ENCODE peak calls at places on chromosomes 6 and 20, in seven cellular contexts. Z is neural progenitor cell, N is lung, C is mesendoderm, W is tibial artery, F is cardiac muscle cell, K is transverse colon. O is an unnamed sample. For H3K4me1, the result is how much of the 10 kb centered on the place peaks cover.

GRCh38 chr20:8007490-8007889 is 12.1 kb downstream of the TMX4 start:
- DNase-seq in Z (no peak), N (no peak), C (peak), W (no peak), F (no peak), K (no peak), O (no peak)

GRCh38 chr6:45001663-45002062 is 326.5 kb upstream of the RUNX2 start:
- DNase-seq in Z (no peak), N (no peak), C (no peak), W (no peak), F (no peak), K (no peak), O (no peak)

GRCh38 chr20:63126876-63127699 is 88.8 kb downstream of the YTHDF1 start:
- DNase-seq in Z (no peak), N (no peak), C (no peak), W (no peak), F (no peak), K (no peak), O (no peak)

GRCh38 chr6:3205913-3206312 is 21.5 kb downstream of the TUBB2B start:
- DNase-seq in Z (no peak), N (no peak), C (no peak), W (no peak), F (peak), K (no peak), O (no peak)

GRCh38 chr6:154386848-154387717 is 30.5 kb upstream of the IPCEF1 start:
- DNase-seq in Z (no peak), N (no peak), C (no peak), W (no peak), F (peak), K (no peak), O (no peak)

GRCh38 chr6:12602951-12603710 is 113.4 kb upstream of the PHACTR1 start:
- DNase-seq in Z (peak), N (no peak), C (peak), W (peak), F (peak), K (peak), O (peak)

GRCh38 chr6:136567688-136568087 is 17.5 kb upstream of the MAP7 start:
- DNase-seq in Z (no peak), N (no peak), C (no peak), W (no peak), F (no peak), K (no peak), O (no peak)

GRCh38 chr6:143325379-143326140 is 124.9 kb downstream of the ADAT2 start:
- DNase-seq in Z (no peak), N (no peak), C (no peak), W (no peak), F (peak), K (no peak), O (no peak)

GRCh38 chr6:158766621-158767435 is 52.3 kb downstream of the EZR start:
- DNase-seq in Z (no peak), N (no peak), C (no peak), W (no peak), F (no peak), K (no peak), O (no peak)

GRCh38 chr20:64110411-64111068 is 3.2 kb upstream of the NPBWR2 start:
- DNase-seq in Z (no peak), N (no peak), C (no peak), W (no peak), F (no peak), K (peak), O (no peak)

GRCh38 chr6:127458817-127459216 is 372 bp downstream of the KIAA0408 start:
- DNase-seq in Z (peak), N (no peak), C (no peak), W (peak), F (peak), K (no peak), O (no peak)

GRCh38 chr6:150915868-150916267 is 50.4 kb downstream of the MTHFD1L start:
- DNase-seq in Z (no peak), N (no peak), C (no peak), W (no peak), F (peak), K (no peak), O (no peak)

GRCh38 chr6:168524644-168525043 is 83.7 kb downstream of the SMOC2 start:
- DNase-seq in Z (peak), N (peak), C (peak), W (peak), F (no peak), K (no peak), O (no peak)

GRCh38 chr6:45533394-45533793 is 155.7 kb upstream of the SUPT3H start:
- DNase-seq in Z (no peak), N (no peak), C (no peak), W (no peak), F (peak), K (no peak), O (no peak)

GRCh38 chr6:164105705-164106104 is 691.2 kb downstream of the QKI start:
- DNase-seq in Z (no peak), N (no peak), C (no peak), W (no peak), F (no peak), K (no peak), O (no peak)

GRCh38 chr20:24754691-24755090 is 194.4 kb upstream of the CST7 start:
- DNase-seq in Z (no peak), N (no peak), C (no peak), W (no peak), F (no peak), K (no peak), O (no peak)

GRCh38 chr6:113565306-113565705 is 291.8 kb upstream of the MARCKS start:
- DNase-seq in Z (no peak), N (no peak), C (no peak), W (no peak), F (no peak), K (no peak), O (no peak)

DNA sequence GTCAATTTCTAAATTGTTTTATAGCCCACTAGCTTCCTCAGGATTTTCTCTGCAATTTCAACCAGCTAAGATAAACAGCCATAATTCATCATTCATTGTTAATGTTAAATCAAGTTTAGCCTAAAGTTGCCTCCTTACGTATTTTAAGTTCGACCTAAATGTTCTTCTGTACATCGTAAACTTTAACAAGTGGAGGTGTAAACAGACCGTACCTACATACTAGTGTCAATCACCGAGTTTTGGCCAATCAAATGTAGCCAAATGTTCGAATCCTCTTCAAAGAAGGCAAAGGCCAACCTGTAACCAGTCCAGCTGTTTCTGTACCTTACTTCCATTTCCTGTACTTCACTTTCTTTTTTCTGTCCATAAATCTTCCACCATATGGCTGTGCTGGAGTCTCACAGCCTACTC is 13.5 kb downstream of the MBOAT1 start:
- DNase-seq in Z (no peak), N (no peak), C (no peak), W (no peak), F (no peak), K (peak), O (no peak)
- H3K4me1 ChIP-seq in Z (under half), N (under half), C (under half), W (under half), F (under half), K (half or more), O (under half)

GRCh38 chr6:87697581-87698552 is 4.2 kb downstream of the AKIRIN2 start:
- DNase-seq in Z (peak), N (no peak), C (no peak), W (no peak), F (peak), K (no peak), O (no peak)
- H3K4me1 ChIP-seq in Z (under half), N (under half), C (under half), W (half or more), F (under half), K (half or more), O (under half)

GRCh38 chr20:47336013-47336754 is 20.3 kb downstream of the ZMYND8 start:
- DNase-seq in Z (no peak), N (no peak), C (no peak), W (peak), F (peak), K (peak), O (no peak)
- H3K4me1 ChIP-seq in Z (under half), N (under half), C (under half), W (half or more), F (under half), K (half or more), O (under half)

DNA sequence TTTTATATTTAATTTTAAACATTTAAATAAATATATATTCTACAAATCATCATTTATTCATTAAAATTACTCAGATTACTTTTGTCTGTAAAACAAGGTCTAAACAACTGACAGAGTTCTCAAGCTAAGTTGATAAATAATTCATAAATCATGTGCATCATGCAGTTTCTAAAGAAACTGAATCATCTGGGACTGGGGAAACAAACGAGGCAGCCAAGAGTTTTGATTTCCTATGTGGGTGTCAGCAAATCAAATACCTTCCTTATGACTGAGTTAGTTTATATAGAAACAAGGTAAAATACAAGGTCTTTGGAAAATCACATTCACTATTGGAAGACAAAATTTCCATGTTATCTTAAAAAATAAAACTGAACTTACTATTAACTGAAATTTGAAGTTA is 149.9 kb upstream of the BEND6 start:
- DNase-seq in Z (no peak), N (no peak), C (no peak), W (no peak), F (peak), K (no peak), O (no peak)
- H3K4me1 ChIP-seq in Z (half or more), N (under half), C (under half), W (half or more), F (under half), K (under half), O (under half)

GRCh38 chr20:20549699-20550098 is 162.7 kb downstream of the RALGAPA2 start:
- DNase-seq in Z (no peak), N (no peak), C (no peak), W (no peak), F (peak), K (no peak), O (no peak)

GRCh38 chr20:20547876-20548266 is 164.6 kb downstream of the RALGAPA2 start:
- DNase-seq in Z (no peak), N (no peak), C (no peak), W (no peak), F (no peak), K (no peak), O (no peak)

GRCh38 chr20:20548527-20549266 is 163.7 kb downstream of the RALGAPA2 start:
- DNase-seq in Z (no peak), N (no peak), C (no peak), W (no peak), F (no peak), K (no peak), O (peak)

GRCh38 chr20:20547221-20547875 is 165.1 kb downstream of the RALGAPA2 start:
- DNase-seq in Z (no peak), N (no peak), C (no peak), W (no peak), F (peak), K (no peak), O (no peak)

DNA sequence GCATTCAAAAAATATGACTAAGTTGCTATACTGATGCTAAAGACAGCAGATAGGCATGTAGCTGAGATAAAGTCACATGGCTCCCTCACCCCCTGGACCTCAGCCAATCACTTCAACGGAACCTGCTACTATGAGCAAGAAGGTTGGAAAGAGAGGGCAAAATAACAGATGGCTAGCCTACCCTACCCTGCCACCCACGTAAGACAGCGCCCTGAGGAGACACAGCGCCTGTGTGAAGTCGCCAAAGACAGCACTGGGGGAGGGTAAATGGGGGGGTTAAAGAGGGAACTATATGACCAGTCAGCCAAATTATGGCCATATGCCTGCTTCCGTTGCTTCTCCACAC is 163.2 kb downstream of the RALGAPA2 start:
- DNase-seq in Z (no peak), N (no peak), C (no peak), W (no peak), F (peak), K (no peak), O (no peak)
- H3K4me1 ChIP-seq in Z (under half), N (under half), C (under half), W (under half), F (under half), K (under half), O (under half)

GRCh38 chr20:2108987-2109386 is 7.4 kb downstream of the STK35 start:
- DNase-seq in Z (no peak), N (no peak), C (peak), W (no peak), F (peak), K (no peak), O (no peak)
- H3K4me1 ChIP-seq in Z (under half), N (half or more), C (under half), W (half or more), F (under half), K (half or more), O (under half)

GRCh38 chr6:53042112-53042511 is 23.1 kb upstream of the FBXO9 start:
- DNase-seq in Z (no peak), N (no peak), C (no peak), W (no peak), F (peak), K (no peak), O (no peak)

GRCh38 chr6:53046274-53046673 is 18.9 kb upstream of the FBXO9 start:
- DNase-seq in Z (no peak), N (no peak), C (no peak), W (no peak), F (no peak), K (no peak), O (no peak)

GRCh38 chr6:53044071-53044470 is 21.1 kb upstream of the FBXO9 start:
- DNase-seq in Z (peak), N (no peak), C (peak), W (no peak), F (peak), K (no peak), O (no peak)

GRCh38 chr6:53043626-53044025 is 21.6 kb upstream of the FBXO9 start:
- DNase-seq in Z (peak), N (no peak), C (peak), W (no peak), F (peak), K (no peak), O (no peak)

GRCh38 chr6:53044572-53044971 is 20.6 kb upstream of the FBXO9 start:
- DNase-seq in Z (no peak), N (no peak), C (peak), W (no peak), F (no peak), K (no peak), O (no peak)
- H3K4me1 ChIP-seq in Z (under half), N (under half), C (under half), W (under half), F (under half), K (under half), O (under half)

O was measured in prostate gland.